ENCODE peak calls at places on chromosome 4, in four cellular contexts. One of them, this sample, is unnamed.
A peak's percentile ranks its signal among the peaks of the same experiment; 100 is the strongest.

GRCh38 chr4:155530857-155531256 is 135.8 kb upstream of the GUCY1A1 start:
- DNase-seq in prostate gland: no peak
- DNase-seq in body of pancreas: no peak
- DNase-seq in heart left ventricle: no peak
- DNase-seq in this sample: no peak

GRCh38 chr4:6582889-6583504 is 8.0 kb downstream of the MAN2B2 start:
- DNase-seq in prostate gland: no peak
- DNase-seq in body of pancreas: no peak
- DNase-seq in heart left ventricle: no peak
- DNase-seq in this sample: no peak

GRCh38 chr4:27057662-27058061 is 197.0 kb downstream of the STIM2 start:
- DNase-seq in heart left ventricle: no peak
- DNase-seq in prostate gland: no peak
- DNase-seq in body of pancreas: no peak
- DNase-seq in this sample: no peak

GRCh38 chr4:87041142-87041541 is 106.3 kb downstream of the AFF1 start:
- DNase-seq in prostate gland: no peak
- DNase-seq in body of pancreas: no peak
- DNase-seq in heart left ventricle: no peak
- DNase-seq in this sample: peak; percentile 50

GRCh38 chr4:128847074-128847724 is 37.7 kb downstream of the JADE1 start:
- DNase-seq in body of pancreas: no peak
- DNase-seq in prostate gland: peak; percentile 12
- DNase-seq in heart left ventricle: no peak
- DNase-seq in this sample: no peak

GRCh38 chr4:76703123-76703490 is 194.8 kb downstream of the SOWAHB start:
- DNase-seq in heart left ventricle: no peak
- DNase-seq in body of pancreas: no peak
- DNase-seq in prostate gland: no peak
- DNase-seq in this sample: no peak

GRCh38 chr4:8322794-8323704 is 53.5 kb downstream of the HTRA3 start:
- DNase-seq in prostate gland: no peak
- DNase-seq in body of pancreas: peak; percentile 6
- DNase-seq in heart left ventricle: peak; percentile 2
- DNase-seq in this sample: no peak

GRCh38 chr4:19047481-19047880 is 1025.9 kb upstream of the LCORL start:
- DNase-seq in body of pancreas: no peak
- DNase-seq in prostate gland: no peak
- DNase-seq in heart left ventricle: no peak
- DNase-seq in this sample: no peak

GRCh38 chr4:76949293-76950051 is at the start of gene SEPTIN11:
- DNase-seq in prostate gland: peak; percentile 88
- DNase-seq in body of pancreas: peak; percentile 93
- DNase-seq in heart left ventricle: peak; percentile 95
- DNase-seq in this sample: peak; percentile 83

GRCh38 chr4:159235779-159236368 is 133.0 kb downstream of the RAPGEF2 start:
- DNase-seq in prostate gland: no peak
- DNase-seq in body of pancreas: no peak
- DNase-seq in heart left ventricle: no peak
- DNase-seq in this sample: no peak

GRCh38 chr4:40720351-40720750 is 29.4 kb upstream of the NSUN7 start:
- DNase-seq in heart left ventricle: no peak
- DNase-seq in body of pancreas: no peak
- DNase-seq in prostate gland: no peak
- DNase-seq in this sample: no peak

GRCh38 chr4:25813705-25814104 is 49.1 kb downstream of the SEL1L3 start:
- DNase-seq in prostate gland: no peak
- DNase-seq in heart left ventricle: no peak
- DNase-seq in body of pancreas: no peak
- DNase-seq in this sample: no peak

GRCh38 chr4:41098649-41099048 is 115.7 kb downstream of the APBB2 start:
- DNase-seq in body of pancreas: no peak
- DNase-seq in heart left ventricle: no peak
- DNase-seq in prostate gland: no peak
- DNase-seq in this sample: no peak

GRCh38 chr4:93184093-93184492 is 644.5 kb upstream of the ATOH1 start:
- DNase-seq in body of pancreas: no peak
- DNase-seq in heart left ventricle: no peak
- DNase-seq in prostate gland: peak; percentile 28
- DNase-seq in this sample: no peak

GRCh38 chr4:104064650-104065577 is 345.1 kb upstream of the TACR3 start:
- DNase-seq in body of pancreas: peak; percentile 65
- DNase-seq in heart left ventricle: peak; percentile 25
- DNase-seq in prostate gland: peak; percentile 5
- DNase-seq in this sample: no peak

GRCh38 chr4:89290727-89291126 is 16.9 kb downstream of the GPRIN3 start:
- DNase-seq in heart left ventricle: peak; percentile 49
- DNase-seq in prostate gland: no peak
- DNase-seq in body of pancreas: no peak
- DNase-seq in this sample: no peak

GRCh38 chr4:80990851-80991250 is 39.7 kb upstream of the BMP3 start:
- DNase-seq in body of pancreas: no peak
- DNase-seq in prostate gland: no peak
- DNase-seq in heart left ventricle: no peak
- DNase-seq in this sample: no peak

GRCh38 chr4:4985844-4986243 is 33.4 kb downstream of the CYTL1 start:
- DNase-seq in heart left ventricle: no peak
- DNase-seq in prostate gland: no peak
- DNase-seq in body of pancreas: no peak
- DNase-seq in this sample: no peak

GRCh38 chr4:141636771-141637460 is 533 bp downstream of the IL15 start:
- DNase-seq in prostate gland: peak; percentile 9
- DNase-seq in heart left ventricle: peak; percentile 23
- DNase-seq in body of pancreas: peak; percentile 41
- DNase-seq in this sample: peak; percentile 30

GRCh38 chr4:53644607-53645006 is 53.3 kb upstream of the LNX1 start:
- DNase-seq in body of pancreas: peak; percentile 90
- DNase-seq in heart left ventricle: no peak
- DNase-seq in prostate gland: peak; percentile 93
- DNase-seq in this sample: no peak

GRCh38 chr4:185805262-185805802 is 6.7 kb downstream of the SORBS2 start:
- DNase-seq in prostate gland: no peak
- DNase-seq in body of pancreas: no peak
- DNase-seq in heart left ventricle: no peak
- DNase-seq in this sample: no peak

GRCh38 chr4:164931551-164932324 is 45.7 kb downstream of the TRIM61 start:
- DNase-seq in heart left ventricle: no peak
- DNase-seq in body of pancreas: no peak
- DNase-seq in prostate gland: no peak
- DNase-seq in this sample: no peak

GRCh38 chr4:142377345-142378091 is 468.6 kb downstream of the INPP4B start:
- DNase-seq in heart left ventricle: no peak
- DNase-seq in prostate gland: no peak
- DNase-seq in body of pancreas: no peak
- DNase-seq in this sample: no peak

GRCh38 chr4:108644237-108644636 is 6.2 kb upstream of the OSTC start:
- DNase-seq in prostate gland: no peak
- DNase-seq in heart left ventricle: no peak
- DNase-seq in body of pancreas: no peak
- DNase-seq in this sample: no peak

GRCh38 chr4:145178740-145179139 is 1.6 kb downstream of the OTUD4 start:
- DNase-seq in body of pancreas: no peak
- DNase-seq in prostate gland: no peak
- DNase-seq in heart left ventricle: no peak
- DNase-seq in this sample: no peak

DNA sequence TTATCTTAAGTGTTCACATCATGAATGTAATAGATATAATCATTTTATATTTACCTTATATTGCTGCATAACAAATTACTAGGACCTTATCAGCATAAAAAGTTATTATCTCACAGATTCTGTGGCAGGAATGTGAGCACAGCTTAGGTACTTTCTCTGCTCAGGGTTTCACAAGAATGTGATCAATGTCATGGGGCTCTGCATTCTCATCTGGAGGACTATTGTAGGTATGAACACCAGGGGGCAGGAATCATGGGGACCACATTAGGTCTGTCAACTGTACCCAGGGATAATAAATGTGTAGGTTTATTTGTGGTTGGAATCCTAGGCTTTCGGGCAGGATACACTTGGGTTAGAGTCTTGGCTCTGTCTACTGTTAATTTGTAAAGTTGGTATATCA is 519.2 kb downstream of the ARAP2 start:
- DNase-seq in heart left ventricle: no peak
- DNase-seq in body of pancreas: no peak
- DNase-seq in prostate gland: no peak
- DNase-seq in this sample: no peak
- TF ChIP-seq CTCF in heart left ventricle: no peak
- TF ChIP-seq CTCF in body of pancreas: peak; percentile 5
- TF ChIP-seq CTCF in prostate gland: no peak
- TF ChIP-seq CTCF in this sample: no peak

GRCh38 chr4:99845179-99845578 is 28.6 kb downstream of the DAPP1 start:
- DNase-seq in prostate gland: no peak
- DNase-seq in heart left ventricle: no peak
- DNase-seq in body of pancreas: no peak
- DNase-seq in this sample: no peak

GRCh38 chr4:99848576-99848975 is 31.9 kb downstream of the DAPP1 start:
- DNase-seq in body of pancreas: no peak
- DNase-seq in prostate gland: no peak
- DNase-seq in heart left ventricle: no peak
- DNase-seq in this sample: no peak

GRCh38 chr4:99847362-99847976 is 30.8 kb downstream of the DAPP1 start:
- DNase-seq in body of pancreas: no peak
- DNase-seq in prostate gland: no peak
- DNase-seq in heart left ventricle: no peak
- DNase-seq in this sample: no peak

GRCh38 chr4:99845708-99846469 is 29.3 kb downstream of the DAPP1 start:
- DNase-seq in prostate gland: no peak
- DNase-seq in body of pancreas: no peak
- DNase-seq in heart left ventricle: no peak
- DNase-seq in this sample: no peak

GRCh38 chr4:99846891-99847290 is 30.3 kb downstream of the DAPP1 start:
- DNase-seq in heart left ventricle: no peak
- DNase-seq in prostate gland: no peak
- DNase-seq in body of pancreas: no peak
- DNase-seq in this sample: no peak
- H3K4me1 ChIP-seq in heart left ventricle: peaks cover 4% of the 10 kb centered on the region
- H3K4me1 ChIP-seq in prostate gland: no peaks in the 10 kb centered on the region
- H3K4me1 ChIP-seq in body of pancreas: no peaks in the 10 kb centered on the region
- H3K4me1 ChIP-seq in this sample: no peaks in the 10 kb centered on the region

DNA sequence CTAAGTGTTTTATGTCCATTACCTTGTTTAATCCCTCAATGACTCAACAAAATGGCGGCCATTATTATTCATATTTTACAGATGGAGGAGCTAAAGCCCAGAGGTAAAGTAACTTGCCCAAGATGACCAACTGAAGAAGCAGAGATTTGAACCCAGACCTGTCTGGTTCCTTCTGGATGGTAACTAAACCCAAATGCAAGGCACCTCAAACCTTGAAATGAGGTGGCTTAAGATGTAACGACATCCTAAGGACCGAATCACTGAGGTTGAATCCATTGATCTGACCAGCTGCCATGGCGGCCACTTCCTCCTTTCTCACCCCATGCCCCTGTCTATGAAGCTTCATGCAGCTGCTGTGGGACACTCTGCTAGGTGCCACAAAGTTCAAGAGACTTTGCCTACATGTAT is 932 bp downstream of the TLR10 start:
- DNase-seq in body of pancreas: no peak
- DNase-seq in heart left ventricle: no peak
- DNase-seq in prostate gland: no peak
- DNase-seq in this sample: no peak
- TF ChIP-seq POLR2A in body of pancreas: no peak
- TF ChIP-seq POLR2A in heart left ventricle: no peak
- TF ChIP-seq POLR2A in prostate gland: no peak
- TF ChIP-seq POLR2A in this sample: no peak

DNA sequence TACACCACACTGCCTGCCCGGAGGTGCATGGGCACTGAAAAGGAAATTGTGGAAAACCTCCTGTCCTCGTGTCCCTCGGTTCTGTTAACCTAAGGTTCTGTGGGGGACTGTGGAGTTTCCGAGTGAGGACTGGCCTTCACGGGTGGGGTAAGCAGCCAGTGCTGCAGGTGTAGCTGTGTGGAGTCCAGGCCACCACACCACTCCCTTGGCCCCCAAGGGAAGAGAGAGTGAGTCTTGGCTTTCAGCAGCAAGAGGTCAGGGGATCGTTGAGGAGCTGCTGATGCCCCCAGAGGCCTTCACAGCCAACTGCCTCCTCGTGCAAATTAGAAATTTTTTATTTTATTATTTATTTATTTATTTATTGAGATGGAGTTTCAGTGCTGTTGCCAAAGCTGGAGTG is 20.4 kb downstream of the BEND4 start:
- DNase-seq in body of pancreas: no peak
- DNase-seq in prostate gland: no peak
- DNase-seq in heart left ventricle: no peak
- DNase-seq in this sample: no peak
- TF ChIP-seq CTCF in body of pancreas: no peak
- TF ChIP-seq CTCF in prostate gland: no peak
- TF ChIP-seq CTCF in heart left ventricle: no peak
- TF ChIP-seq CTCF in this sample: no peak